ENCODE peak calls at places on chromosomes 6 and 20, in nine cellular contexts. One of them, this sample, is unnamed.

GRCh38 chr6:139373928-139374356 is 506 bp downstream of the CITED2 start:
- DNase-seq in iPS-NIHi11: peak; percentile 14
- DNase-seq in MG63: no peak
- DNase-seq in H4: no peak
- DNase-seq in nephron progenitor cell: no peak
- DNase-seq in NCI-H524: no peak
- DNase-seq in epithelial cell of prostate: no peak
- DNase-seq in non-pigmented ciliary epithelial cell: no peak
- DNase-seq in right atrium auricular region: no peak
- DNase-seq in this sample: peak; percentile 81

GRCh38 chr6:169168302-169168630 is 85.4 kb downstream of the THBS2 start:
- DNase-seq in epithelial cell of prostate: no peak
- DNase-seq in H4: peak; percentile 38
- DNase-seq in NCI-H524: no peak
- DNase-seq in MG63: peak; percentile 94
- DNase-seq in non-pigmented ciliary epithelial cell: no peak
- DNase-seq in right atrium auricular region: no peak
- DNase-seq in iPS-NIHi11: no peak
- DNase-seq in nephron progenitor cell: no peak
- DNase-seq in this sample: no peak

GRCh38 chr20:1569417-1569861 is 11.9 kb upstream of the SIRPD start:
- DNase-seq in non-pigmented ciliary epithelial cell: no peak
- DNase-seq in right atrium auricular region: no peak
- DNase-seq in epithelial cell of prostate: peak; percentile 93
- DNase-seq in H4: peak; percentile 49
- DNase-seq in MG63: peak; percentile 62
- DNase-seq in iPS-NIHi11: no peak
- DNase-seq in nephron progenitor cell: no peak
- DNase-seq in NCI-H524: no peak
- DNase-seq in this sample: peak; percentile 73

GRCh38 chr20:62752671-62753501 is 43.4 kb upstream of the MRGBP start:
- DNase-seq in non-pigmented ciliary epithelial cell: no peak
- DNase-seq in epithelial cell of prostate: no peak
- DNase-seq in H4: no peak
- DNase-seq in right atrium auricular region: no peak
- DNase-seq in NCI-H524: no peak
- DNase-seq in iPS-NIHi11: no peak
- DNase-seq in nephron progenitor cell: peak; percentile 2
- DNase-seq in MG63: no peak
- DNase-seq in this sample: no peak

GRCh38 chr6:54690596-54690995 is 156.0 kb upstream of the FAM83B start:
- DNase-seq in iPS-NIHi11: no peak
- DNase-seq in epithelial cell of prostate: no peak
- DNase-seq in non-pigmented ciliary epithelial cell: no peak
- DNase-seq in nephron progenitor cell: no peak
- DNase-seq in MG63: no peak
- DNase-seq in right atrium auricular region: no peak
- DNase-seq in H4: no peak
- DNase-seq in NCI-H524: no peak
- DNase-seq in this sample: no peak

GRCh38 chr6:161008245-161008644 is 16.7 kb downstream of the MAP3K4 start:
- DNase-seq in right atrium auricular region: no peak
- DNase-seq in H4: no peak
- DNase-seq in nephron progenitor cell: no peak
- DNase-seq in MG63: no peak
- DNase-seq in iPS-NIHi11: no peak
- DNase-seq in non-pigmented ciliary epithelial cell: no peak
- DNase-seq in NCI-H524: no peak
- DNase-seq in epithelial cell of prostate: no peak
- DNase-seq in this sample: no peak

GRCh38 chr6:31834704-31835375 is 7.3 kb downstream of the HSPA1B start:
- DNase-seq in non-pigmented ciliary epithelial cell: no peak
- DNase-seq in NCI-H524: peak; percentile 82
- DNase-seq in epithelial cell of prostate: no peak
- DNase-seq in iPS-NIHi11: peak; percentile 72
- DNase-seq in nephron progenitor cell: peak; percentile 71
- DNase-seq in MG63: peak; percentile 55
- DNase-seq in right atrium auricular region: peak; percentile 79
- DNase-seq in H4: peak; percentile 65
- DNase-seq in this sample: peak; percentile 74

GRCh38 chr6:1761472-1761871 is 151.8 kb downstream of the FOXC1 start:
- DNase-seq in right atrium auricular region: no peak
- DNase-seq in non-pigmented ciliary epithelial cell: no peak
- DNase-seq in iPS-NIHi11: no peak
- DNase-seq in H4: no peak
- DNase-seq in NCI-H524: no peak
- DNase-seq in epithelial cell of prostate: no peak
- DNase-seq in MG63: no peak
- DNase-seq in nephron progenitor cell: no peak
- DNase-seq in this sample: no peak

GRCh38 chr20:46206025-46206424 is 87.9 kb downstream of the CD40 start:
- DNase-seq in non-pigmented ciliary epithelial cell: peak; percentile 13
- DNase-seq in MG63: peak; percentile 64
- DNase-seq in NCI-H524: no peak
- DNase-seq in epithelial cell of prostate: no peak
- DNase-seq in nephron progenitor cell: no peak
- DNase-seq in iPS-NIHi11: no peak
- DNase-seq in right atrium auricular region: peak; percentile 73
- DNase-seq in H4: peak; percentile 63
- DNase-seq in this sample: peak; percentile 66

GRCh38 chr6:83884523-83884922 is 25.0 kb downstream of the CYB5R4 start:
- DNase-seq in right atrium auricular region: no peak
- DNase-seq in non-pigmented ciliary epithelial cell: no peak
- DNase-seq in epithelial cell of prostate: no peak
- DNase-seq in iPS-NIHi11: peak; percentile 28
- DNase-seq in nephron progenitor cell: no peak
- DNase-seq in H4: peak; percentile 18
- DNase-seq in MG63: no peak
- DNase-seq in NCI-H524: peak; percentile 58
- DNase-seq in this sample: peak; percentile 87

GRCh38 chr6:42226251-42227143 is 8.8 kb upstream of the MRPS10 start:
- DNase-seq in non-pigmented ciliary epithelial cell: no peak
- DNase-seq in NCI-H524: no peak
- DNase-seq in iPS-NIHi11: peak; percentile 29
- DNase-seq in right atrium auricular region: no peak
- DNase-seq in MG63: peak; percentile 51
- DNase-seq in H4: peak; percentile 64
- DNase-seq in epithelial cell of prostate: peak; percentile 93
- DNase-seq in nephron progenitor cell: no peak
- DNase-seq in this sample: peak; percentile 67

This sample was measured in RKO.